ENCODE peak calls at places on chromosomes 11 and 22, in nine cellular contexts. G is NCI-H1694, D is astrocyte of the spinal cord, P is foreskin keratinocyte, C is T-helper 22 cell, X is tibial artery, O is mucosa of gallbladder, A is neural crest cell, Z is HT1080. N is an unnamed sample.

GRCh38 chr11:46222485-46223251 is 54.8 kb upstream of the CREB3L1 start:
- DNase-seq in P (no peak), C (no peak), Z (no peak), D (no peak), G (no peak), X (no peak), A (no peak), O (no peak), N (no peak)

GRCh38 chr22:48098243-48098935 is 1335.9 kb downstream of the TBC1D22A start:
- DNase-seq in D (no peak), A (no peak), O (no peak), P (no peak), C (no peak), G (no peak), X (no peak), Z (no peak), N (no peak)

GRCh38 chr11:117490019-117490679 is 162.5 kb downstream of the CEP164 start:
- DNase-seq in C (no peak), O (no peak), D (no peak), X (no peak), P (no peak), G (no peak), A (no peak), Z (no peak), N (no peak)

GRCh38 chr11:8584511-8584910 is 9.5 kb downstream of the STK33 start:
- DNase-seq in Z (no peak), O (no peak), G (no peak), X (no peak), D (no peak), P (no peak), A (no peak), C (no peak), N (no peak)

GRCh38 chr22:50684501-50684900 is 11.9 kb downstream of the SHANK3 start:
- DNase-seq in P (no peak), G (no peak), Z (no peak), A (no peak), C (no peak), X (no peak), D (no peak), O (no peak), N (no peak)

GRCh38 chr11:12229450-12230229 is 119.2 kb downstream of the MICAL2 start:
- DNase-seq in A (no peak), X (no peak), Z (no peak), C (no peak), P (no peak), G (no peak), O (peak; percentile 45), D (no peak), N (no peak)

GRCh38 chr11:64859542-64860414 is 15.3 kb upstream of the CDC42BPG start:
- DNase-seq in G (no peak), X (no peak), P (no peak), D (no peak), Z (no peak), A (no peak), C (peak; percentile 53), O (no peak), N (no peak)

GRCh38 chr11:27902981-27903624 is 202.8 kb upstream of the BDNF start:
- DNase-seq in Z (peak; percentile 84), A (no peak), C (no peak), O (no peak), P (peak; percentile 72), G (no peak), D (peak; percentile 63), X (no peak), N (no peak)

GRCh38 chr11:82305123-82305522 is 428.5 kb downstream of the FAM181B start:
- DNase-seq in P (no peak), O (no peak), D (no peak), Z (peak; percentile 1), C (no peak), X (no peak), G (no peak), A (no peak), N (no peak)

GRCh38 chr22:22709719-22710445 is 65.5 kb downstream of the GGTLC2 start:
- DNase-seq in G (peak; percentile 2), A (no peak), X (no peak), Z (no peak), D (no peak), C (no peak), P (no peak), O (no peak), N (no peak)

GRCh38 chr11:86440305-86440716 is 65.6 kb downstream of the CCDC81 start:
- DNase-seq in X (peak; percentile 78), O (no peak), D (peak; percentile 74), A (no peak), C (no peak), Z (no peak), G (no peak), P (no peak), N (no peak)